ENCODE peak calls at places on chromosome 14, in eight cellular contexts. V is LHCN-M2, X is NCI-H510A treated with DMSO at 0.1 percent for 48 hours, S is MM.1S, I is fibroblast of the aortic adventitia, D is GOT3, B is SW 1271, T is iPS-NIHi11. G is an unnamed sample.

GRCh38 chr14:60573943-60574496 is 65.1 kb downstream of the SIX6 start:
- DNase-seq in I (peak), B (no peak), S (no peak), T (no peak), D (no peak), V (no peak), X (no peak), G (no peak)

GRCh38 chr14:77503138-77503537 is 4.5 kb upstream of the ISM2 start:
- DNase-seq in S (no peak), B (no peak), X (no peak), V (no peak), T (no peak), D (no peak), I (no peak), G (no peak)

GRCh38 chr14:31716208-31716607 is 155.0 kb downstream of the NUBPL start:
- DNase-seq in X (no peak), S (no peak), I (no peak), B (no peak), D (no peak), T (no peak), V (no peak), G (no peak)

GRCh38 chr14:49999216-49999761 is 106.4 kb downstream of the ARF6 start:
- DNase-seq in V (peak), I (peak), B (peak), X (no peak), D (no peak), T (peak), S (peak), G (peak)

GRCh38 chr14:65850429-65851145 is 438.1 kb downstream of the FUT8 start:
- DNase-seq in I (no peak), V (no peak), S (peak), T (no peak), B (no peak), X (no peak), D (no peak), G (no peak)

GRCh38 chr14:74459981-74460380 is 33.1 kb downstream of the NPC2 start:
- DNase-seq in B (no peak), T (no peak), V (no peak), X (no peak), S (no peak), I (no peak), D (no peak), G (no peak)

GRCh38 chr14:59195898-59196297 is 7.4 kb downstream of the DAAM1 start:
- DNase-seq in I (no peak), V (no peak), D (no peak), S (no peak), X (no peak), T (no peak), B (no peak), G (no peak)

GRCh38 chr14:75711134-75711795 is 50.2 kb downstream of the TTLL5 start:
- DNase-seq in I (peak), S (no peak), D (no peak), X (peak), V (peak), B (peak), T (peak), G (peak)

GRCh38 chr14:91350813-91351507 is 66.7 kb downstream of the CCDC88C start:
- DNase-seq in X (peak), V (no peak), I (no peak), B (no peak), D (no peak), S (peak), T (no peak), G (no peak)

GRCh38 chr14:105430535-105430934 is 10.9 kb downstream of the MTA1 start:
- DNase-seq in V (peak), X (no peak), S (no peak), I (peak), T (peak), B (peak), D (no peak), G (no peak)

GRCh38 chr14:94514351-94514750 is 5.1 kb upstream of the SERPINA12 start:
- DNase-seq in B (no peak), T (no peak), I (no peak), S (no peak), D (no peak), V (no peak), X (no peak), G (no peak)

GRCh38 chr14:67941456-67942018 is 122.0 kb downstream of the RAD51B start:
- DNase-seq in S (no peak), X (no peak), I (peak), T (no peak), D (no peak), B (no peak), V (peak), G (no peak)

GRCh38 chr14:50821471-50822464 is 9.2 kb downstream of the NIN start:
- DNase-seq in X (no peak), D (no peak), T (no peak), S (no peak), I (no peak), B (no peak), V (no peak), G (no peak)

GRCh38 chr14:76955575-76956252 is 72.8 kb downstream of the IRF2BPL start:
- DNase-seq in S (peak), D (no peak), T (no peak), V (peak), B (peak), I (no peak), X (peak), G (no peak)

GRCh38 chr14:24312736-24313507 is 1.6 kb downstream of the LTB4R start:
- DNase-seq in I (no peak), D (no peak), T (no peak), B (no peak), S (peak), X (no peak), V (peak), G (no peak)

GRCh38 chr14:100873083-100873482 is 30.4 kb downstream of the RTL1 start:
- DNase-seq in V (no peak), S (no peak), D (no peak), X (no peak), I (no peak), T (no peak), B (no peak), G (no peak)

GRCh38 chr14:58298477-58298879 is at the start of gene ARID4A:
- DNase-seq in B (no peak), X (no peak), S (no peak), I (no peak), V (no peak), T (no peak), D (peak), G (peak)

GRCh38 chr14:99284254-99285004 is 12.4 kb upstream of the BCL11B start:
- DNase-seq in I (no peak), D (no peak), V (no peak), S (no peak), X (no peak), B (no peak), T (no peak), G (no peak)

GRCh38 chr14:100827140-100827517 is 1.2 kb downstream of the MEG3 start:
- DNase-seq in B (no peak), T (no peak), V (peak), I (peak), X (no peak), D (no peak), S (no peak), G (no peak)

GRCh38 chr14:32728957-32729356 is 209.7 kb upstream of the NPAS3 start:
- DNase-seq in T (no peak), I (no peak), V (no peak), D (no peak), X (peak), S (no peak), B (no peak), G (no peak)

GRCh38 chr14:54487771-54488170 is 1.0 kb downstream of the GMFB start:
- DNase-seq in S (no peak), V (peak), X (peak), D (no peak), B (peak), I (peak), T (peak), G (no peak)

GRCh38 chr14:104346608-104347007 is 208.2 kb downstream of the KIF26A start:
- DNase-seq in D (no peak), V (no peak), X (no peak), I (no peak), T (no peak), S (no peak), B (no peak), G (no peak)

GRCh38 chr14:101169267-101169666 is 265.7 kb upstream of the RTL1 start:
- DNase-seq in B (no peak), S (no peak), X (no peak), V (no peak), D (no peak), T (no peak), I (no peak), G (no peak)

GRCh38 chr14:55749201-55749812 is 169.3 kb downstream of the KTN1 start:
- DNase-seq in V (peak), B (no peak), I (no peak), S (no peak), D (no peak), T (peak), X (no peak), G (no peak)

GRCh38 chr14:89435527-89436273 is 18.7 kb upstream of the FOXN3 start:
- DNase-seq in V (peak), B (no peak), D (no peak), I (no peak), T (no peak), S (no peak), X (no peak), G (no peak)

GRCh38 chr14:32307881-32308582 is 21.1 kb upstream of the AKAP6 start:
- DNase-seq in B (no peak), V (no peak), D (no peak), T (no peak), X (no peak), I (no peak), S (no peak), G (no peak)

GRCh38 chr14:53780156-53780555 is 176.5 kb downstream of the BMP4 start:
- DNase-seq in X (no peak), V (no peak), T (no peak), D (no peak), I (no peak), B (no peak), S (no peak), G (no peak)

GRCh38 chr14:100891501-100892445 is 11.7 kb downstream of the RTL1 start:
- DNase-seq in I (no peak), X (no peak), D (no peak), S (no peak), B (no peak), V (no peak), T (no peak), G (peak)

GRCh38 chr14:74038015-74038859 is 19.1 kb downstream of the BBOF1 start:
- DNase-seq in D (no peak), I (peak), V (peak), T (peak), X (peak), S (peak), B (peak), G (no peak)

GRCh38 chr14:104224516-104225281 is 86.3 kb downstream of the KIF26A start:
- DNase-seq in T (peak), S (no peak), B (no peak), X (peak), V (no peak), D (no peak), I (no peak), G (no peak)

GRCh38 chr14:45048385-45048784 is 35.5 kb upstream of the PRPF39 start:
- DNase-seq in T (no peak), V (no peak), X (no peak), I (no peak), S (no peak), D (no peak), B (no peak), G (no peak)